ENCODE peak calls at places on chromosome 3, in six cellular contexts. D, F, W, C, Z and L are unnamed samples.

GRCh38 chr3:53846134-53846850 is at the start of the genes CHDH and IL17RB:
- DNase-seq in D (peak), C (peak), W (peak), F (no peak), Z (peak), L (no peak)

GRCh38 chr3:89179355-89179997 is 72.1 kb downstream of the EPHA3 start:
- DNase-seq in Z (no peak), C (no peak), F (peak), D (no peak), W (no peak), L (no peak)

GRCh38 chr3:170584585-170585007 is 1.3 kb downstream of the SLC7A14 start:
- DNase-seq in W (peak), F (no peak), C (peak), Z (peak), D (peak), L (peak)

GRCh38 chr3:122245513-122246174 is 62.2 kb downstream of the CASR start:
- DNase-seq in D (peak), C (peak), W (no peak), Z (no peak), F (no peak), L (peak)

GRCh38 chr3:120850326-120851295 is 57.4 kb upstream of the STXBP5L start:
- DNase-seq in C (no peak), D (no peak), W (no peak), F (no peak), Z (no peak), L (no peak)

GRCh38 chr3:23761440-23761896 is 44.3 kb upstream of the UBE2E1 start:
- DNase-seq in D (peak), C (no peak), F (peak), W (no peak), Z (peak), L (peak)

GRCh38 chr3:37974121-37974927 is 16.3 kb upstream of the VILL start:
- DNase-seq in F (no peak), D (peak), Z (peak), W (peak), C (peak), L (peak)

GRCh38 chr3:27213450-27213849 is 155.7 kb downstream of the NEK10 start:
- DNase-seq in C (no peak), D (no peak), Z (no peak), F (no peak), W (no peak), L (no peak)

GRCh38 chr3:29802057-29802456 is 521.2 kb downstream of the RBMS3 start:
- DNase-seq in D (no peak), W (no peak), F (no peak), C (no peak), Z (peak), L (no peak)

GRCh38 chr3:69426291-69426690 is 40.4 kb upstream of the FRMD4B start:
- DNase-seq in D (no peak), C (no peak), Z (no peak), F (no peak), W (no peak), L (no peak)

GRCh38 chr3:73453676-73454075 is 171.1 kb downstream of the PDZRN3 start:
- DNase-seq in Z (no peak), C (no peak), F (no peak), W (no peak), D (no peak), L (peak)

GRCh38 chr3:132872711-132873110 is 150.5 kb upstream of the NPHP3 start:
- DNase-seq in Z (no peak), C (no peak), F (no peak), W (no peak), D (no peak), L (no peak)

GRCh38 chr3:43180027-43180426 is 74.1 kb upstream of the POMGNT2 start:
- DNase-seq in F (peak), Z (peak), C (no peak), W (no peak), D (no peak), L (peak)

GRCh38 chr3:189195302-189195701 is 23.5 kb downstream of the TPRG1 start:
- DNase-seq in D (peak), C (no peak), F (no peak), Z (peak), W (no peak), L (no peak)

GRCh38 chr3:169387751-169388696 is 275.5 kb downstream of the MECOM start:
- DNase-seq in D (peak), F (no peak), C (no peak), Z (peak), W (no peak), L (no peak)

GRCh38 chr3:11570789-11571495 is 72.8 kb downstream of the VGLL4 start:
- DNase-seq in D (no peak), F (no peak), W (no peak), Z (no peak), C (no peak), L (no peak)

GRCh38 chr3:129703913-129704312 is 97.4 kb upstream of the PLXND1 start:
- DNase-seq in F (no peak), Z (no peak), W (no peak), D (no peak), C (no peak), L (peak)

GRCh38 chr3:31848921-31849320 is 132.1 kb downstream of the OSBPL10 start:
- DNase-seq in Z (peak), C (no peak), D (no peak), F (no peak), W (no peak), L (no peak)

GRCh38 chr3:152538518-152538917 is 269.8 kb downstream of the MBNL1 start:
- DNase-seq in W (no peak), D (no peak), Z (no peak), C (no peak), F (no peak), L (no peak)

GRCh38 chr3:41507336-41508062 is 308.2 kb downstream of the CTNNB1 start:
- DNase-seq in W (no peak), Z (no peak), D (no peak), F (no peak), C (no peak), L (no peak)

GRCh38 chr3:55894605-55895004 is 407.5 kb upstream of the WNT5A start:
- DNase-seq in C (no peak), D (no peak), W (no peak), F (no peak), Z (no peak), L (no peak)

GRCh38 chr3:112390783-112391641 is 58.1 kb downstream of the CD200 start:
- DNase-seq in C (no peak), F (no peak), D (no peak), W (no peak), Z (no peak), L (peak)

GRCh38 chr3:125062904-125063618 is 7.3 kb upstream of the HEG1 start:
- DNase-seq in Z (peak), D (peak), C (no peak), F (no peak), W (no peak), L (peak)

GRCh38 chr3:113054552-113054951 is 63.8 kb downstream of the GTPBP8 start:
- DNase-seq in Z (no peak), D (peak), F (no peak), C (no peak), W (no peak), L (peak)

GRCh38 chr3:52705688-52706686 is at the start of the genes GLT8D1 and SPCS1:
- DNase-seq in W (peak), C (peak), F (no peak), Z (peak), D (peak), L (peak)

GRCh38 chr3:133188996-133189395 is 150.8 kb downstream of the TMEM108 start:
- DNase-seq in Z (no peak), C (no peak), W (no peak), F (no peak), D (no peak), L (no peak)

GRCh38 chr3:5071061-5071460 is 51.0 kb upstream of the ARL8B start:
- DNase-seq in C (no peak), D (peak), F (no peak), Z (no peak), W (no peak), L (peak)

GRCh38 chr3:192494176-192494575 is 233.2 kb downstream of the FGF12 start:
- DNase-seq in D (no peak), Z (no peak), F (no peak), W (no peak), C (no peak), L (no peak)

GRCh38 chr3:42451116-42451515 is 40.7 kb upstream of the LYZL4 start:
- DNase-seq in W (no peak), F (no peak), D (no peak), C (no peak), Z (no peak), L (no peak)

GRCh38 chr3:82229397-82229796 is 468.0 kb upstream of the GBE1 start:
- DNase-seq in F (peak), D (no peak), C (no peak), W (no peak), Z (no peak), L (no peak)

GRCh38 chr3:185763347-185764010 is 61.4 kb downstream of the IGF2BP2 start:
- DNase-seq in W (no peak), C (no peak), Z (no peak), F (no peak), D (no peak), L (peak)

GRCh38 chr3:115341208-115341607 is 194.1 kb upstream of the ZBTB20 start:
- DNase-seq in Z (no peak), D (peak), W (no peak), C (no peak), F (no peak), L (peak)

GRCh38 chr3:25863560-25863959 is 73.7 kb downstream of the OXSM start:
- DNase-seq in Z (no peak), W (no peak), D (no peak), C (no peak), F (no peak), L (no peak)

GRCh38 chr3:74079961-74080562 is 455.3 kb upstream of the PDZRN3 start:
- DNase-seq in F (no peak), D (no peak), W (no peak), C (no peak), Z (no peak), L (no peak)

GRCh38 chr3:151434151-151434890 is 26.5 kb downstream of the IGSF10 start:
- DNase-seq in Z (no peak), F (no peak), D (peak), C (no peak), W (no peak), L (peak)

GRCh38 chr3:144843099-144843498 is 871.5 kb downstream of the DIPK2A start:
- DNase-seq in D (no peak), Z (peak), C (no peak), F (no peak), W (no peak), L (no peak)

GRCh38 chr3:49238274-49239127 is 38.5 kb downstream of the C3orf62 start:
- DNase-seq in D (no peak), F (peak), Z (peak), C (peak), W (no peak), L (peak)
- TF ChIP-seq SMC3 in D (no peak), F (no peak), Z (no peak), C (no peak), W (no peak), L (no peak)

DNA sequence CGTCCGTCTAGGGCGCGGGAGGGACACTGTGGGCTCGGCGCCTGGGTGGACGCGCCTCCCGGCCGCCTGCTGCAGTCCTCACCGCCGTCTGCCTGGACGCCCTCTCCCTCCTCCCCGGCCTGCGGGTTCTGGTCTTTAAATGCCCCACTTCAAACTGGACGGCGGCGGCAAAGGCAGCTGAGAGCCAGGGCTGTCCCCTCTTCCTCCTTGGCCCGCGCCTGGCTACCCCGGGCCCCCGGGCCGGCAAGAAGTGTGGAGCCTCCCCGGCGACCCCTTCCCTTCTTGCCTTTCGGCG is 415 bp downstream of the CBLB start:
- DNase-seq in D (peak), F (no peak), Z (peak), C (peak), W (peak), L (peak)
- TF ChIP-seq SMC3 in D (no peak), F (no peak), Z (no peak), C (no peak), W (no peak), L (peak)

GRCh38 chr3:46383211-46383945 is 12.6 kb downstream of the CCR5 start:
- DNase-seq in Z (no peak), W (no peak), C (no peak), D (no peak), F (no peak), L (no peak)

GRCh38 chr3:46383946-46384330 is 13.2 kb downstream of the CCR5 start:
- DNase-seq in Z (no peak), W (no peak), D (no peak), C (no peak), F (no peak), L (no peak)

GRCh38 chr3:46381662-46382061 is 10.9 kb downstream of the CCR5 start:
- DNase-seq in D (no peak), Z (no peak), C (no peak), F (no peak), W (no peak), L (no peak)

GRCh38 chr3:46389306-46389705 is 17.6 kb downstream of the CCR5AS start:
- DNase-seq in Z (no peak), C (no peak), W (no peak), D (no peak), F (no peak), L (no peak)

GRCh38 chr3:46386206-46386605 is 15.5 kb downstream of the CCR5 start:
- DNase-seq in D (peak), W (no peak), F (no peak), C (no peak), Z (no peak), L (peak)
- TF ChIP-seq SMC3 in D (no peak), W (no peak), F (no peak), C (no peak), Z (no peak), L (no peak)

GRCh38 chr3:36741285-36741684 is 23.1 kb downstream of the DCLK3 start:
- DNase-seq in W (no peak), Z (no peak), D (peak), F (no peak), C (no peak), L (peak)
- TF ChIP-seq SMC3 in W (peak), Z (no peak), D (peak), F (no peak), C (peak), L (no peak)

GRCh38 chr3:79497447-79498111 is 270.2 kb downstream of the ROBO1 start:
- DNase-seq in W (peak), Z (no peak), F (no peak), D (no peak), C (peak), L (peak)
- TF ChIP-seq SMC3 in W (peak), Z (no peak), F (no peak), D (peak), C (no peak), L (peak)

DNA sequence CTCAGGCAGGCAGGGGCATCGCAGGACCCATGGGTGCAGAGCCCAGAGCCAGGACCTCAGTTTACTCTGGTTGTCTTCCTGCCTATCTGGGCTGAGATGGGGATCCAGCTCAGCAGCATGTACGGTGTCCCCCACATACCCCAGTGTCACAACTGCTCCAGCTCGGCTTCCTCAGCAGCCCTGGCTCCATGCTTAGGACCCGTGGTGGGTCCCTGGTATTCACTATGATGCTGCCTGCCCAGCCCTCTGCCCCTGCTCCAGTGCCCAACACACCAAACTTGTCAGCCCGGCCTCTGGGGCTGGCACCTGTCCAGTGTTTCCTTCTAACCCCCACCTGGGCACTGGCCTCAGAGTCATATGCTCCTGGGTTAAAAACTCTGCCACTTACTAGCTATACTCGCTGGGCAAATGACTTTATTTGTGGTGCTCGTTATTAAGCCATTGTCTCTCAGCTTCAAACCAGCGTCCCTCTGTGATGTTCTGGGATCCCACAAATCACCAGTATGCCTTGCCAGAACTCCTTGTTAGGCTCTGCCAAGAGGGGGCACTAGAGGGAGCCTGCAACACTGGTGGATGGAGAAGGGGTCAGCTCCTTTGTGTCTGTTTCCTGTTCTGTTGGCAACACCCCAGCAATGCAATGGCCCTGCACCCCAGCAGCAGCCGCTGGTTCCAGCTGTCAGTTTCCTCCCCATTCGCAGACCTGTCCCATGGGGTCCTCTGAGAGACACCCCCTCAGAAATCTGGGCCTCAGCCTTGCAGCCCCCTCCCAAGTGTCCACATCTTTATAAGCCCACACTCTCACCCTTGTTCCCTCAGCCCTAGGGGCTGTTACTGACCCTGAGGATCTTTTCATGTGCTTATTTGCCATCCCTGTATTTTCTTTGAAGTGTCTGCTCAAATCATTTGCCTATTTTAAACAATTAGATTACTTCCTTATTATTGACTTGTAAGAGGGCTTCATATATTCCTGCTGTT is 24.1 kb upstream of the MRPS22 start:
- DNase-seq in C (peak), W (peak), D (peak), F (no peak), Z (peak), L (no peak)
- TF ChIP-seq SMC3 in C (peak), W (peak), D (no peak), F (no peak), Z (no peak), L (no peak)

GRCh38 chr3:174382876-174383275 is 476.3 kb upstream of the NAALADL2 start:
- DNase-seq in F (no peak), D (no peak), Z (no peak), C (no peak), W (no peak), L (no peak)
- TF ChIP-seq SMC3 in F (no peak), D (no peak), Z (no peak), C (no peak), W (no peak), L (no peak)

GRCh38 chr3:16253601-16254000 is 11.1 kb downstream of the DPH3 start:
- DNase-seq in D (no peak), W (no peak), F (no peak), Z (no peak), C (no peak), L (no peak)
- TF ChIP-seq SMC3 in D (no peak), W (no peak), F (no peak), Z (no peak), C (no peak), L (no peak)

GRCh38 chr3:46996689-46997452 is 17.4 kb downstream of the NBEAL2 start:
- DNase-seq in Z (no peak), F (no peak), W (peak), D (no peak), C (no peak), L (no peak)

GRCh38 chr3:46997453-46998091 is 18.1 kb downstream of the NBEAL2 start:
- DNase-seq in F (no peak), Z (no peak), D (no peak), W (peak), C (no peak), L (no peak)

GRCh38 chr3:46998852-46999515 is 19.5 kb downstream of the NBEAL2 start:
- DNase-seq in W (no peak), D (no peak), C (no peak), F (no peak), Z (no peak), L (no peak)

GRCh38 chr3:46999516-47000197 is 20.2 kb downstream of the NBEAL2 start:
- DNase-seq in W (peak), F (no peak), D (no peak), Z (no peak), C (no peak), L (no peak)

GRCh38 chr3:46998121-46998851 is 18.8 kb downstream of the NBEAL2 start:
- DNase-seq in Z (peak), F (no peak), C (peak), W (peak), D (peak), L (peak)
- TF ChIP-seq SMC3 in Z (peak), F (peak), C (peak), W (peak), D (peak), L (peak)

GRCh38 chr3:15094187-15094875 is 4.6 kb downstream of the RBSN start:
- DNase-seq in Z (no peak), F (no peak), C (no peak), D (no peak), W (no peak), L (no peak)

GRCh38 chr3:15098503-15099363 is at the start of gene RBSN:
- DNase-seq in C (peak), F (peak), D (peak), W (peak), Z (peak), L (peak)

GRCh38 chr3:15099364-15100098 is 583 bp upstream of the RBSN start:
- DNase-seq in Z (no peak), W (peak), C (no peak), F (no peak), D (no peak), L (no peak)

GRCh38 chr3:15096026-15096425 is 2.9 kb downstream of the RBSN start:
- DNase-seq in F (no peak), Z (no peak), C (no peak), W (no peak), D (no peak), L (no peak)

GRCh38 chr3:15097889-15098288 is 1.1 kb downstream of the RBSN start:
- DNase-seq in W (no peak), F (peak), Z (no peak), D (no peak), C (no peak), L (no peak)
- TF ChIP-seq SMC3 in W (no peak), F (no peak), Z (no peak), D (no peak), C (no peak), L (no peak)